ENCODE peak calls at places on chromosomes 2 and 18, in seven cellular contexts. One of them, this sample, is unnamed.

GRCh38 chr2:199462167-199462976 is 4.6 kb upstream of the SATB2 start:
- DNase-seq in K562: no peak
- DNase-seq in HepG2: no peak
- DNase-seq in HCT116: no peak
- DNase-seq in SK-N-SH: peak; percentile 35
- DNase-seq in H1: no peak
- DNase-seq in GM12878: no peak
- DNase-seq in this sample: no peak

GRCh38 chr2:200860092-200860795 is 4.2 kb downstream of the CLK1 start:
- DNase-seq in K562: no peak
- DNase-seq in HepG2: no peak
- DNase-seq in HCT116: no peak
- DNase-seq in SK-N-SH: no peak
- DNase-seq in H1: no peak
- DNase-seq in GM12878: no peak
- DNase-seq in this sample: no peak

GRCh38 chr2:69386376-69386775 is 651 bp downstream of the GFPT1 start:
- DNase-seq in K562: no peak
- DNase-seq in HepG2: peak; percentile 24
- DNase-seq in HCT116: no peak
- DNase-seq in SK-N-SH: peak; percentile 26
- DNase-seq in H1: no peak
- DNase-seq in GM12878: no peak
- DNase-seq in this sample: no peak

GRCh38 chr2:136242687-136243277 is 124.8 kb upstream of the CXCR4 start:
- DNase-seq in K562: no peak
- DNase-seq in HepG2: no peak
- DNase-seq in HCT116: no peak
- DNase-seq in SK-N-SH: no peak
- DNase-seq in H1: no peak
- DNase-seq in GM12878: no peak
- DNase-seq in this sample: no peak

GRCh38 chr2:2456721-2457120 is 125.6 kb upstream of the MYT1L start:
- DNase-seq in K562: no peak
- DNase-seq in HepG2: no peak
- DNase-seq in HCT116: no peak
- DNase-seq in SK-N-SH: no peak
- DNase-seq in H1: no peak
- DNase-seq in GM12878: no peak
- DNase-seq in this sample: no peak

GRCh38 chr2:51673628-51674027 is 641.7 kb upstream of the NRXN1 start:
- DNase-seq in K562: no peak
- DNase-seq in HepG2: no peak
- DNase-seq in HCT116: no peak
- DNase-seq in SK-N-SH: no peak
- DNase-seq in H1: no peak
- DNase-seq in GM12878: no peak
- DNase-seq in this sample: no peak

GRCh38 chr2:227106845-227107759 is 56.9 kb downstream of the COL4A4 start:
- DNase-seq in K562: peak; percentile 54
- DNase-seq in HepG2: peak; percentile 73
- DNase-seq in HCT116: peak; percentile 55
- DNase-seq in SK-N-SH: peak; percentile 45
- DNase-seq in H1: peak; percentile 34
- DNase-seq in GM12878: no peak
- DNase-seq in this sample: peak; percentile 74

GRCh38 chr2:49224426-49225010 is 70.2 kb upstream of the FSHR start:
- DNase-seq in K562: no peak
- DNase-seq in HepG2: no peak
- DNase-seq in HCT116: no peak
- DNase-seq in SK-N-SH: peak; percentile 15
- DNase-seq in H1: no peak
- DNase-seq in GM12878: no peak
- DNase-seq in this sample: no peak

GRCh38 chr18:39455300-39455699 is 1889.7 kb upstream of the CELF4 start:
- DNase-seq in K562: no peak
- DNase-seq in HepG2: peak; percentile 21
- DNase-seq in HCT116: no peak
- DNase-seq in SK-N-SH: no peak
- DNase-seq in H1: no peak
- DNase-seq in GM12878: no peak
- DNase-seq in this sample: no peak

GRCh38 chr2:101479328-101479727 is 4.4 kb upstream of the RFX8 start:
- DNase-seq in K562: no peak
- DNase-seq in HepG2: no peak
- DNase-seq in HCT116: no peak
- DNase-seq in SK-N-SH: no peak
- DNase-seq in H1: no peak
- DNase-seq in GM12878: no peak
- DNase-seq in this sample: no peak

GRCh38 chr2:96773922-96774321 is 13.2 kb downstream of the CNNM4 start:
- DNase-seq in K562: no peak
- DNase-seq in HepG2: no peak
- DNase-seq in HCT116: no peak
- DNase-seq in SK-N-SH: no peak
- DNase-seq in H1: no peak
- DNase-seq in GM12878: no peak
- DNase-seq in this sample: peak; percentile 55

GRCh38 chr18:54939375-54939917 is 19.8 kb downstream of the CCDC68 start:
- DNase-seq in K562: peak; percentile 27
- DNase-seq in HepG2: peak; percentile 33
- DNase-seq in HCT116: no peak
- DNase-seq in SK-N-SH: no peak
- DNase-seq in H1: no peak
- DNase-seq in GM12878: no peak
- DNase-seq in this sample: no peak
- TF ChIP-seq JUND in K562: no peak
- TF ChIP-seq JUND in HepG2: no peak
- TF ChIP-seq JUND in HCT116: no peak
- TF ChIP-seq JUND in SK-N-SH: no peak
- TF ChIP-seq JUND in H1: no peak
- TF ChIP-seq JUND in GM12878: no peak
- TF ChIP-seq JUND in this sample: no peak

GRCh38 chr18:78724214-78724834 is 255.3 kb upstream of the SALL3 start:
- DNase-seq in K562: no peak
- DNase-seq in HepG2: no peak
- DNase-seq in HCT116: no peak
- DNase-seq in SK-N-SH: no peak
- DNase-seq in H1: no peak
- DNase-seq in GM12878: no peak
- DNase-seq in this sample: no peak
- TF ChIP-seq JUND in K562: no peak
- TF ChIP-seq JUND in HepG2: no peak
- TF ChIP-seq JUND in HCT116: no peak
- TF ChIP-seq JUND in SK-N-SH: no peak
- TF ChIP-seq JUND in H1: no peak
- TF ChIP-seq JUND in GM12878: no peak
- TF ChIP-seq JUND in this sample: no peak

GRCh38 chr2:155630760-155631159 is 701.8 kb downstream of the NR4A2 start:
- DNase-seq in K562: no peak
- DNase-seq in HepG2: no peak
- DNase-seq in HCT116: no peak
- DNase-seq in SK-N-SH: no peak
- DNase-seq in H1: no peak
- DNase-seq in GM12878: no peak
- DNase-seq in this sample: no peak
- TF ChIP-seq JUND in K562: no peak
- TF ChIP-seq JUND in HepG2: no peak
- TF ChIP-seq JUND in HCT116: no peak
- TF ChIP-seq JUND in SK-N-SH: no peak
- TF ChIP-seq JUND in H1: no peak
- TF ChIP-seq JUND in GM12878: no peak
- TF ChIP-seq JUND in this sample: no peak

GRCh38 chr2:46857871-46858696 is 57.5 kb downstream of the MCFD2 start:
- DNase-seq in K562: no peak
- DNase-seq in HepG2: no peak
- DNase-seq in HCT116: no peak
- DNase-seq in SK-N-SH: no peak
- DNase-seq in H1: no peak
- DNase-seq in GM12878: no peak
- DNase-seq in this sample: peak; percentile 7
- TF ChIP-seq JUND in K562: peak; percentile 29
- TF ChIP-seq JUND in HepG2: no peak
- TF ChIP-seq JUND in HCT116: no peak
- TF ChIP-seq JUND in SK-N-SH: peak; percentile 69
- TF ChIP-seq JUND in H1: no peak
- TF ChIP-seq JUND in GM12878: no peak
- TF ChIP-seq JUND in this sample: no peak

GRCh38 chr2:186780701-186781316 is 68.2 kb downstream of the ZSWIM2 start:
- DNase-seq in K562: peak; percentile 17
- DNase-seq in HepG2: peak; percentile 56
- DNase-seq in HCT116: peak; percentile 48
- DNase-seq in SK-N-SH: peak; percentile 3
- DNase-seq in H1: peak; percentile 43
- DNase-seq in GM12878: no peak
- DNase-seq in this sample: peak; percentile 78
- TF ChIP-seq JUND in K562: no peak
- TF ChIP-seq JUND in HepG2: no peak
- TF ChIP-seq JUND in HCT116: no peak
- TF ChIP-seq JUND in SK-N-SH: no peak
- TF ChIP-seq JUND in H1: no peak
- TF ChIP-seq JUND in GM12878: no peak
- TF ChIP-seq JUND in this sample: no peak

GRCh38 chr2:30351087-30351486 is 96.0 kb upstream of the LCLAT1 start:
- DNase-seq in K562: no peak
- DNase-seq in HepG2: no peak
- DNase-seq in HCT116: no peak
- DNase-seq in SK-N-SH: no peak
- DNase-seq in H1: no peak
- DNase-seq in GM12878: no peak
- DNase-seq in this sample: no peak
- TF ChIP-seq JUND in K562: no peak
- TF ChIP-seq JUND in HepG2: no peak
- TF ChIP-seq JUND in HCT116: no peak
- TF ChIP-seq JUND in SK-N-SH: no peak
- TF ChIP-seq JUND in H1: no peak
- TF ChIP-seq JUND in GM12878: no peak
- TF ChIP-seq JUND in this sample: no peak

GRCh38 chr18:27004056-27004829 is 138.7 kb upstream of the AQP4 start:
- DNase-seq in K562: no peak
- DNase-seq in HepG2: no peak
- DNase-seq in HCT116: peak; percentile 2
- DNase-seq in SK-N-SH: peak; percentile 33
- DNase-seq in H1: no peak
- DNase-seq in GM12878: no peak
- DNase-seq in this sample: no peak
- TF ChIP-seq JUND in K562: no peak
- TF ChIP-seq JUND in HepG2: no peak
- TF ChIP-seq JUND in HCT116: no peak
- TF ChIP-seq JUND in SK-N-SH: no peak
- TF ChIP-seq JUND in H1: no peak
- TF ChIP-seq JUND in GM12878: no peak
- TF ChIP-seq JUND in this sample: no peak

DNA sequence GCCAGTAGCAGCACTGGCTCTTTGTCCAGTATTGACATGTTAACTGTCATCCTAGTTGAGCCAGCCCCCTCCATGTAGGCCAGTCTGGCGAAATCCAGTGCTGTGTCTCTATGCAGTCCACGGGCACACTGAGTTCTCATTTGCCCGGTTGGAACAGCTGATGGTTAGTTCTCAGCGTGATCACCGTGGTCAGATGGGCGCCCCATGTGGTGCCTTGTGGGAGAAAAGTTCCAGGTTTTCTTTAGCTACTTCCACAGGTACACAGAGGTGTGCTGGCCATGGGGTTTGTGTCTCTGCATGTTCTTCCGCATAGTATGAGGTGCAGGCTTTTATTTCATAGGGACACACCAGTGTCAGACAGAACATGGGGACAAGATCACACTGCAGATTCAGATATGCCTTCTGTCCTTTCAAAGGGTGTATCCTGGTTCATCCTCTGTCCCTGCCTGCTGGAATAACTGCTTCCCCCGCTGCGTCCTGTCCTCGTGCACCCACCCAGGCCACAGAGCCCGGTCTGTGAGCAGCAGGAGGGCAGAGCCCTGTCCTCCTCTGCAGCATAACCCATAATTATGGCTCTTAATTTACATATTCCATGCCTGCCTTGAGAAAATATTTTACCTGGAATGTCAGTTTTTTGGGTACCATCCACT is 334.1 kb downstream of the GBX2 start:
- DNase-seq in K562: no peak
- DNase-seq in HepG2: no peak
- DNase-seq in HCT116: no peak
- DNase-seq in SK-N-SH: no peak
- DNase-seq in H1: no peak
- DNase-seq in GM12878: no peak
- DNase-seq in this sample: no peak
- TF ChIP-seq JUND in K562: no peak
- TF ChIP-seq JUND in HepG2: no peak
- TF ChIP-seq JUND in HCT116: no peak
- TF ChIP-seq JUND in SK-N-SH: no peak
- TF ChIP-seq JUND in H1: no peak
- TF ChIP-seq JUND in GM12878: no peak
- TF ChIP-seq JUND in this sample: no peak

GRCh38 chr2:181500201-181500600 is 43.0 kb downstream of the ITGA4 start:
- DNase-seq in K562: no peak
- DNase-seq in HepG2: no peak
- DNase-seq in HCT116: no peak
- DNase-seq in SK-N-SH: no peak
- DNase-seq in H1: no peak
- DNase-seq in GM12878: no peak
- DNase-seq in this sample: no peak
- TF ChIP-seq JUND in K562: no peak
- TF ChIP-seq JUND in HepG2: no peak
- TF ChIP-seq JUND in HCT116: no peak
- TF ChIP-seq JUND in SK-N-SH: no peak
- TF ChIP-seq JUND in H1: no peak
- TF ChIP-seq JUND in GM12878: no peak
- TF ChIP-seq JUND in this sample: no peak

This sample was measured in T47D.